ENCODE peak calls at places on chromosomes 6 and 20, in six cellular contexts. C is WTC11, A is hepatocyte, Z is cardiac muscle cell, M is sigmoid colon, L is HL-60. O is an unnamed sample.

GRCh38 chr6:4371207-4371921 is 236.0 kb upstream of the ECI2 start:
- DNase-seq in C (no peak), A (no peak), Z (peak), M (no peak), L (no peak), O (no peak)

GRCh38 chr20:4243071-4243470 is 227.7 kb upstream of the RNF24 start:
- DNase-seq in C (peak), A (peak), Z (peak), M (no peak), L (no peak), O (no peak)

GRCh38 chr6:33050013-33050800 is 23.2 kb downstream of the HLA-DPA1 start:
- DNase-seq in C (no peak), A (no peak), Z (no peak), M (no peak), L (peak), O (no peak)

GRCh38 chr6:30156262-30156599 is 4.8 kb downstream of the TRIM10 start:
- DNase-seq in C (no peak), A (peak), Z (no peak), M (no peak), L (no peak), O (no peak)

GRCh38 chr20:535958-536357 is 7.6 kb downstream of the CSNK2A1 start:
- DNase-seq in C (no peak), A (peak), Z (no peak), M (no peak), L (no peak), O (no peak)

GRCh38 chr20:59032023-59032712 is at the start of gene ATP5F1E:
- DNase-seq in C (peak), A (peak), Z (peak), M (peak), L (peak), O (peak)

GRCh38 chr20:1867495-1868260 is 27.5 kb upstream of the SIRPA start:
- DNase-seq in C (no peak), A (no peak), Z (no peak), M (no peak), L (peak), O (no peak)

GRCh38 chr6:165766457-165766856 is 103.4 kb upstream of the PDE10A start:
- DNase-seq in C (no peak), A (no peak), Z (no peak), M (no peak), L (no peak), O (no peak)

GRCh38 chr20:21505161-21505809 is 8.6 kb downstream of the NKX2-2 start:
- DNase-seq in C (peak), A (peak), Z (peak), M (no peak), L (peak), O (no peak)

GRCh38 chr6:10256113-10256690 is 158.7 kb downstream of the TFAP2A start:
- DNase-seq in C (no peak), A (no peak), Z (no peak), M (no peak), L (peak), O (no peak)
- TF ChIP-seq CTCF in C (peak), A (peak), Z (peak), M (peak), L (peak), O (peak)

GRCh38 chr20:14741616-14742015 is 404.2 kb upstream of the FLRT3 start:
- DNase-seq in C (no peak), A (no peak), Z (no peak), M (no peak), L (no peak), O (no peak)
- TF ChIP-seq CTCF in C (no peak), A (no peak), Z (no peak), M (no peak), L (no peak), O (no peak)

DNA sequence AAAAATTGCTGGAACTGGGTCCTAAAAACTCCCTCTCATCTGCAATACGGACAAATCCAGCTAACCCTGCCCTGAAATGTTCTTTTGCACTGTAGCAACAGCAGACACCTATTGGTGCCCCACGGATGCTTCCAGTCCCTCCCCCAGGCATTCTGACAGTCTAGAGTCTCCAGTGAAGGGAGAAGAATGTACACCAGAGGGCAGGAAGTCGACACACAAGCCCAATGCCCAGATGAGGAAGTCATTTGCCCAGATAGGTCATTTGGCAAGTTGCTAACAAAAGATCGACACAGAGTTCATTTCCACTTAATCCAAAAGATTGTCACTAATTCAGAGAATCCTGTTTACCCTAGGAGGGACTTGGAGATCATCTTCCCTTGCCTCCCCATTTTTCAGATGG is 293.0 kb upstream of the PRDM1 start:
- DNase-seq in C (no peak), A (no peak), Z (no peak), M (no peak), L (peak), O (peak)
- TF ChIP-seq CTCF in C (no peak), A (no peak), Z (no peak), M (no peak), L (peak), O (peak)

GRCh38 chr6:109453156-109453555 is 2.4 kb downstream of the MICAL1 start:
- DNase-seq in C (no peak), A (no peak), Z (no peak), M (no peak), L (no peak), O (no peak)
- TF ChIP-seq CTCF in C (no peak), A (no peak), Z (no peak), M (no peak), L (no peak), O (no peak)

DNA sequence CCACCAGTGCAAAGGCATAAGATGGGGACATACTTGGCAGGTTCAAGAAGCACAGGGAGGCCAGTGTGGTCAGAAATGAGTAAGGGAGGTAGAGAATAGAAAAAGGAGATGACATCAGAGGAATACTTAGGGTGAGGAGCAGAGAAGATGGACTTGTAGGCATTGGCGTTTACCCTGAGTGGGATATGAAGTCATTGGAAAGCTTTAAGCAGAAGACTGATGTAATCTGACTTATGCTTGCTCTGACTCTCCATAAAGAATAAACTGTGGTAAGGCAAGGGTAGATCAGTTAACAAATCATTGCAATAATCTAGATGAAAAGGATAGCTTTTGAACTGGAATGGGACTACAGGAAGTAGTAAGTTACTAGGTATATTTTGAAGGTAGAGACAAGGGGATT is 228.8 kb downstream of the GJA1 start:
- DNase-seq in C (no peak), A (no peak), Z (no peak), M (no peak), L (no peak), O (no peak)
- TF ChIP-seq CTCF in C (no peak), A (no peak), Z (no peak), M (no peak), L (no peak), O (no peak)

DNA sequence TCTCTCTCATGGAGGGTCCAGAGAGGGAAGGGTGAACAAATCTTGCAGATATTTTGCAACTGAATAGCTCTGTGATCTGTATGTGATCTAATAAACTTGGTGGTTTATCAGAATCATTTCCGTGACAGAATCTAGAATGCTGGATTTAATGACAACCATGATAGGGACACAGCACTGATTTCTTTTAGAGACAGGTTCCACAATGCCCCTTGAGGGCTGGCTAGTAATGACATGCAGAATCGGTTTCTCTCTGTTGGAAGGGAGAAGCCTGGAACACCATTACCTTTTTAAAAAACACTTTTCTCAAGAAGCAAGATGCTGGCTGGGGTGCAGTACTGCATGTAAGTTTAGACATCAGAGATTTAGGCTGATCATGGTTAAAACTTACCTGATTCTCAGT is 313.4 kb downstream of the CDH26 start:
- DNase-seq in C (peak), A (no peak), Z (peak), M (no peak), L (no peak), O (no peak)
- TF ChIP-seq CTCF in C (no peak), A (peak), Z (no peak), M (no peak), L (peak), O (peak)

GRCh38 chr20:38195521-38195920 is 30.5 kb upstream of the TGM2 start:
- DNase-seq in C (no peak), A (no peak), Z (no peak), M (peak), L (no peak), O (no peak)

GRCh38 chr20:38197217-38198008 is 32.3 kb upstream of the TGM2 start:
- DNase-seq in C (no peak), A (no peak), Z (no peak), M (peak), L (no peak), O (no peak)

GRCh38 chr20:38196016-38196415 is 30.9 kb upstream of the TGM2 start:
- DNase-seq in C (no peak), A (no peak), Z (no peak), M (peak), L (no peak), O (no peak)

GRCh38 chr20:38195041-38195504 is 30.0 kb upstream of the TGM2 start:
- DNase-seq in C (no peak), A (no peak), Z (no peak), M (peak), L (no peak), O (no peak)

GRCh38 chr20:38196592-38196991 is 31.5 kb upstream of the TGM2 start:
- DNase-seq in C (no peak), A (peak), Z (no peak), M (peak), L (peak), O (peak)
- TF ChIP-seq CTCF in C (no peak), A (no peak), Z (no peak), M (no peak), L (no peak), O (no peak)

GRCh38 chr6:160730911-160731310 is 28.9 kb downstream of the PLG start:
- DNase-seq in C (peak), A (no peak), Z (peak), M (no peak), L (peak), O (no peak)
- TF ChIP-seq CTCF in C (peak), A (no peak), Z (peak), M (no peak), L (no peak), O (no peak)

O was measured in CD14-positive monocyte.